ENCODE peak calls at places on chromosomes 5 and 9, in ten cellular contexts. One of them, this sample, is unnamed.

GRCh38 chr9:69172895-69173294 is 1.2 kb upstream of the TJP2 start:
- DNase-seq in A673: no peak
- DNase-seq in kidney: no peak
- DNase-seq in tibial artery: no peak
- DNase-seq in CD8-positive, alpha-beta T cell: no peak
- DNase-seq in stomach: no peak
- DNase-seq in bronchial epithelial cell: peak; percentile 79
- DNase-seq in uterus: no peak
- DNase-seq in body of pancreas: no peak
- DNase-seq in suprapubic skin: no peak
- DNase-seq in this sample: no peak

GRCh38 chr5:151258771-151259170 is 5.8 kb downstream of the GM2A start:
- DNase-seq in A673: no peak
- DNase-seq in kidney: no peak
- DNase-seq in tibial artery: no peak
- DNase-seq in CD8-positive, alpha-beta T cell: no peak
- DNase-seq in stomach: no peak
- DNase-seq in bronchial epithelial cell: no peak
- DNase-seq in uterus: no peak
- DNase-seq in body of pancreas: no peak
- DNase-seq in suprapubic skin: peak; percentile 55
- DNase-seq in this sample: no peak

GRCh38 chr5:163460562-163461176 is at the start of gene HMMR:
- DNase-seq in A673: peak; percentile 55
- DNase-seq in kidney: no peak
- DNase-seq in tibial artery: no peak
- DNase-seq in CD8-positive, alpha-beta T cell: no peak
- DNase-seq in stomach: no peak
- DNase-seq in bronchial epithelial cell: peak; percentile 31
- DNase-seq in uterus: no peak
- DNase-seq in body of pancreas: no peak
- DNase-seq in suprapubic skin: no peak
- DNase-seq in this sample: no peak

GRCh38 chr5:75603421-75603820 is 7.8 kb upstream of the ANKDD1B start:
- DNase-seq in A673: no peak
- DNase-seq in kidney: no peak
- DNase-seq in tibial artery: no peak
- DNase-seq in CD8-positive, alpha-beta T cell: no peak
- DNase-seq in stomach: no peak
- DNase-seq in bronchial epithelial cell: peak; percentile 80
- DNase-seq in uterus: no peak
- DNase-seq in body of pancreas: no peak
- DNase-seq in suprapubic skin: no peak
- DNase-seq in this sample: no peak

GRCh38 chr9:15735083-15735974 is 182.5 kb downstream of the CCDC171 start:
- DNase-seq in A673: peak; percentile 34
- DNase-seq in kidney: no peak
- DNase-seq in tibial artery: no peak
- DNase-seq in CD8-positive, alpha-beta T cell: no peak
- DNase-seq in stomach: no peak
- DNase-seq in bronchial epithelial cell: peak; percentile 94
- DNase-seq in uterus: no peak
- DNase-seq in body of pancreas: no peak
- DNase-seq in suprapubic skin: no peak
- DNase-seq in this sample: no peak

GRCh38 chr9:105976257-105976656 is 281.9 kb downstream of the TMEM38B start:
- DNase-seq in A673: no peak
- DNase-seq in kidney: no peak
- DNase-seq in tibial artery: no peak
- DNase-seq in CD8-positive, alpha-beta T cell: no peak
- DNase-seq in stomach: no peak
- DNase-seq in bronchial epithelial cell: no peak
- DNase-seq in uterus: no peak
- DNase-seq in body of pancreas: no peak
- DNase-seq in suprapubic skin: no peak
- DNase-seq in this sample: no peak

GRCh38 chr5:1536298-1537165 is 12.8 kb upstream of the LPCAT1 start:
- DNase-seq in A673: no peak
- DNase-seq in kidney: no peak
- DNase-seq in tibial artery: peak; percentile 60
- DNase-seq in CD8-positive, alpha-beta T cell: peak; percentile 52
- DNase-seq in stomach: peak; percentile 34
- DNase-seq in bronchial epithelial cell: no peak
- DNase-seq in uterus: peak; percentile 18
- DNase-seq in body of pancreas: no peak
- DNase-seq in suprapubic skin: no peak
- DNase-seq in this sample: peak; percentile 48

GRCh38 chr5:136811086-136811485 is 445.7 kb upstream of the TRPC7 start:
- DNase-seq in A673: no peak
- DNase-seq in kidney: no peak
- DNase-seq in tibial artery: no peak
- DNase-seq in CD8-positive, alpha-beta T cell: no peak
- DNase-seq in stomach: no peak
- DNase-seq in bronchial epithelial cell: no peak
- DNase-seq in uterus: no peak
- DNase-seq in body of pancreas: no peak
- DNase-seq in suprapubic skin: no peak
- DNase-seq in this sample: no peak

GRCh38 chr9:122127396-122127798 is 32.2 kb downstream of the NDUFA8 start:
- DNase-seq in A673: no peak
- DNase-seq in kidney: no peak
- DNase-seq in tibial artery: peak; percentile 55
- DNase-seq in CD8-positive, alpha-beta T cell: no peak
- DNase-seq in stomach: no peak
- DNase-seq in bronchial epithelial cell: no peak
- DNase-seq in uterus: no peak
- DNase-seq in body of pancreas: no peak
- DNase-seq in suprapubic skin: no peak
- DNase-seq in this sample: no peak

GRCh38 chr9:137639303-137640051 is 20.7 kb downstream of the EHMT1 start:
- DNase-seq in A673: no peak
- DNase-seq in kidney: no peak
- DNase-seq in tibial artery: peak; percentile 6
- DNase-seq in CD8-positive, alpha-beta T cell: no peak
- DNase-seq in stomach: no peak
- DNase-seq in bronchial epithelial cell: no peak
- DNase-seq in uterus: no peak
- DNase-seq in body of pancreas: no peak
- DNase-seq in suprapubic skin: no peak
- DNase-seq in this sample: no peak

GRCh38 chr5:142313275-142313674 is 11.5 kb downstream of the SPRY4 start:
- DNase-seq in A673: no peak
- DNase-seq in kidney: no peak
- DNase-seq in tibial artery: no peak
- DNase-seq in CD8-positive, alpha-beta T cell: no peak
- DNase-seq in stomach: no peak
- DNase-seq in bronchial epithelial cell: no peak
- DNase-seq in uterus: no peak
- DNase-seq in body of pancreas: no peak
- DNase-seq in suprapubic skin: no peak
- DNase-seq in this sample: no peak

GRCh38 chr9:77418226-77418625 is 229.9 kb downstream of the GNA14 start:
- DNase-seq in A673: no peak
- DNase-seq in kidney: no peak
- DNase-seq in tibial artery: no peak
- DNase-seq in CD8-positive, alpha-beta T cell: no peak
- DNase-seq in stomach: no peak
- DNase-seq in bronchial epithelial cell: no peak
- DNase-seq in uterus: no peak
- DNase-seq in body of pancreas: no peak
- DNase-seq in suprapubic skin: no peak
- DNase-seq in this sample: no peak

GRCh38 chr5:112106878-112107277 is 312.2 kb downstream of the EPB41L4A start:
- DNase-seq in A673: no peak
- DNase-seq in kidney: no peak
- DNase-seq in tibial artery: no peak
- DNase-seq in CD8-positive, alpha-beta T cell: no peak
- DNase-seq in stomach: no peak
- DNase-seq in bronchial epithelial cell: peak; percentile 52
- DNase-seq in uterus: no peak
- DNase-seq in body of pancreas: no peak
- DNase-seq in suprapubic skin: no peak
- DNase-seq in this sample: no peak

GRCh38 chr5:112113565-112113964 is 305.5 kb downstream of the EPB41L4A start:
- DNase-seq in A673: no peak
- DNase-seq in kidney: no peak
- DNase-seq in tibial artery: no peak
- DNase-seq in CD8-positive, alpha-beta T cell: no peak
- DNase-seq in stomach: no peak
- DNase-seq in bronchial epithelial cell: no peak
- DNase-seq in uterus: no peak
- DNase-seq in body of pancreas: no peak
- DNase-seq in suprapubic skin: no peak
- DNase-seq in this sample: no peak

GRCh38 chr5:112109331-112109993 is 309.6 kb downstream of the EPB41L4A start:
- DNase-seq in A673: peak; percentile 3
- DNase-seq in kidney: no peak
- DNase-seq in tibial artery: no peak
- DNase-seq in CD8-positive, alpha-beta T cell: no peak
- DNase-seq in stomach: peak; percentile 61
- DNase-seq in bronchial epithelial cell: peak; percentile 95
- DNase-seq in uterus: peak; percentile 45
- DNase-seq in body of pancreas: peak; percentile 75
- DNase-seq in suprapubic skin: no peak
- DNase-seq in this sample: no peak
- TF ChIP-seq CTCF in A673: no peak
- TF ChIP-seq CTCF in kidney: no peak
- TF ChIP-seq CTCF in tibial artery: no peak
- TF ChIP-seq CTCF in CD8-positive, alpha-beta T cell: no peak
- TF ChIP-seq CTCF in stomach: no peak
- TF ChIP-seq CTCF in bronchial epithelial cell: no peak
- TF ChIP-seq CTCF in uterus: no peak
- TF ChIP-seq CTCF in body of pancreas: no peak
- TF ChIP-seq CTCF in suprapubic skin: no peak
- TF ChIP-seq CTCF in this sample: no peak

DNA sequence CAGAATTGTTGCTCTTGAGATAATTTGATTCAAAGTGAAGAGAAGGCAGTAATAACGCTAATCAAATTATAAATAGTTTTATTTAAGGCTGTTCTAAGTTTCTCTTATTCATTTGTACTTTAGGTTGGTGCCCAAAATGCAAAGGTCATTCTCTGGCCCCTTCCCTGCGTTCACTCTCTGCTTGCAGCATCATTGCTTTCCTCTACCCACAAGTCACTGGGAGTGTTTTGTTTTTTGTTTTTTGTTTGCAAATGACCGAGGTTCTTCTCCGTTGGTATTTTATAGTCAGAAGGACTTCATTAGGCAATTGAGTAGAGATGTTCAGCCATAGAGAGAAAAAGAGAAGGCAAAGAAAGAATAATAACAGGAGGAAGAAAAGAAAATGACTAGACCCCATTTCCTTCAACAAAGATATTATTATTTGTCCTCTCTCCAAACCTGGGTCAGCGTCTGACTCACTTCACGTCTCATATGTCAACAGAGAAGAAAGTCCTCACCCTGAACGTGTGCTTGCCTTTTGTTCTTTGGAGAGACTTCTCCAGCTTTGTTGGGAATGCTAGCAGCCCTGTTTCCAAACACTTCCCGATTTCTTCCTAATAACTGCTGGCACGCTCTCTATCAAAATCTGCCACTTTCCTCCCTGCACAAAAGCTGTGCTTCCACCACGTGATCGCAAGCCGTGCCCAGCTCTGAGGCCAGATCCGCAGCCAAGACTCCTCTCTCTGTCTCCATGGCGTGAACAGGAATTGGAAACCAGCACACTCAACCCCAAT is 119.8 kb downstream of the EBF1 start:
- DNase-seq in A673: peak; percentile 21
- DNase-seq in kidney: peak; percentile 68
- DNase-seq in tibial artery: peak; percentile 87
- DNase-seq in CD8-positive, alpha-beta T cell: no peak
- DNase-seq in stomach: peak; percentile 44
- DNase-seq in bronchial epithelial cell: peak; percentile 47
- DNase-seq in uterus: peak; percentile 57
- DNase-seq in body of pancreas: peak; percentile 34
- DNase-seq in suprapubic skin: peak; percentile 82
- DNase-seq in this sample: no peak
- H3K4me3 ChIP-seq in A673: peak overlapping the region; percentile 4
- H3K4me3 ChIP-seq in kidney: peak overlapping the region; percentile 54
- H3K4me3 ChIP-seq in tibial artery: peak overlapping the region; percentile 33
- H3K4me3 ChIP-seq in CD8-positive, alpha-beta T cell: no peak overlapping the region
- H3K4me3 ChIP-seq in stomach: peak overlapping the region; percentile 26
- H3K4me3 ChIP-seq in bronchial epithelial cell: peak overlapping the region; percentile 18
- H3K4me3 ChIP-seq in uterus: peak overlapping the region; percentile 24
- H3K4me3 ChIP-seq in body of pancreas: no peak overlapping the region
- H3K4me3 ChIP-seq in suprapubic skin: peak overlapping the region; percentile 27
- H3K4me3 ChIP-seq in this sample: no peak overlapping the region

DNA sequence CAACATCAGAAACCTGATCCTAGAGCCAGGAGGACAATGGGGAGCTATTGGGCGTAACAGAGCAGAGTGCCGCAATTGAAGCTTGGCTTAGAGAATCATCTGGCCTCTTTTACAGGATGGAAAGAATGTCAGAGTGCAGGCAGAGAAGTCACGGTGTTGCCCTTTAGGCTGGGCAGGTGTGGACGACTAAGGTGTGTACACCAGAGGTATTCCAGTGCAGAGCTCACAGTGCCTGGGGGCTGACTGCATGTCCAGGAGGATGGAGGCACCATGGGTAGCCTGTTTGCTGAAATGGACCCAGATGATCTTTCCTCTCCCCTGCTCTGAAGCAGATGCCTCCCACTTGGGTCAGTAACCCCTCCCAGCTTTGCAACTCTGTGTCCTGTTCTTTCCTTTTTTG is 48.9 kb upstream of the TBC1D2 start:
- DNase-seq in A673: no peak
- DNase-seq in kidney: peak; percentile 4
- DNase-seq in tibial artery: no peak
- DNase-seq in CD8-positive, alpha-beta T cell: no peak
- DNase-seq in stomach: no peak
- DNase-seq in bronchial epithelial cell: no peak
- DNase-seq in uterus: no peak
- DNase-seq in body of pancreas: no peak
- DNase-seq in suprapubic skin: no peak
- DNase-seq in this sample: no peak
- H3K36me3 ChIP-seq in A673: no peaks in the 10 kb centered on the region
- H3K36me3 ChIP-seq in kidney: no peaks in the 10 kb centered on the region
- H3K36me3 ChIP-seq in tibial artery: no peaks in the 10 kb centered on the region
- H3K36me3 ChIP-seq in CD8-positive, alpha-beta T cell: no peaks in the 10 kb centered on the region
- H3K36me3 ChIP-seq in stomach: no peaks in the 10 kb centered on the region
- H3K36me3 ChIP-seq in bronchial epithelial cell: no peaks in the 10 kb centered on the region
- H3K36me3 ChIP-seq in uterus: no peaks in the 10 kb centered on the region
- H3K36me3 ChIP-seq in body of pancreas: no peaks in the 10 kb centered on the region
- H3K36me3 ChIP-seq in suprapubic skin: no peaks in the 10 kb centered on the region
- H3K36me3 ChIP-seq in this sample: no peaks in the 10 kb centered on the region

DNA sequence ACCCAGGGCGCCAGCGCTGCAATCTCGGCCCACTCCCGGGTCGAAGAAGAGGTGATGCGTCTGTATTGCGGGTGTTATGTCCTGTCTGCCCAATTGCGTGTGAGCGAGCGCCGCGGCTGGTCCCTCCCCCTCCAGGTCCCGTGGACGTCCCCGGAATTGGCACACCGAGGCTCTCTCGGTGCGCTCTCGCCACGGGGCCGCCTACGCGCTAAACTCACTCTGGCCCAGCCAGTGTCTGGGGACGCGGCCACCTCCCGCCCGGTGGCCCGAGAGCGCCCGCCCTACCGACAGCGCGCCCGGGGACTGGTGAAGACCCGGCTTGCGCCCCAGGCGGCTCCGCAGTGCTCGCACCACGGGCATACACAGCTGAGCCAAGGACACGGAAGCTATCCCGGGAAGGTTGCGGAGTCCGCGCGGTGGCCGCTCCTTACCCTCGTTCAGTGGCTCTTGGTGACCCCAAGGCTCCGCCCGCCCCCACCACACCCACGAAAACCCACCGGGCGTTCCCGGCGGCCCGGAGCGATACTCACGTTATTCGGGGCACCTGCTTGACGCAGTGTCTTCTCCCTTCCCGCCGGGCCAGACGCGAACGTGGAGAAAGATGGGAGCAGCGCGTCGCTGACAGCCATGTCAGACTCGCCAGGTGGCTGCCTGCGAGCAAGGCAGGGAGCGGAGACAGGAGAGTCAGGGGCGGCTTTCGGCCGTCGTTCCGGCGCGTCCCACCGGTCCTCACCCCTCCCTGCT is 997 bp downstream of the KLF4 start:
- DNase-seq in A673: no peak
- DNase-seq in kidney: peak; percentile 92
- DNase-seq in tibial artery: peak; percentile 95
- DNase-seq in CD8-positive, alpha-beta T cell: no peak
- DNase-seq in stomach: peak; percentile 56
- DNase-seq in bronchial epithelial cell: peak; percentile 37
- DNase-seq in uterus: peak; percentile 74
- DNase-seq in body of pancreas: peak; percentile 64
- DNase-seq in suprapubic skin: peak; percentile 89
- DNase-seq in this sample: peak; percentile 44
- TF ChIP-seq CTCF in A673: no peak
- TF ChIP-seq CTCF in kidney: no peak
- TF ChIP-seq CTCF in tibial artery: no peak
- TF ChIP-seq CTCF in CD8-positive, alpha-beta T cell: no peak
- TF ChIP-seq CTCF in stomach: no peak
- TF ChIP-seq CTCF in bronchial epithelial cell: no peak
- TF ChIP-seq CTCF in uterus: no peak
- TF ChIP-seq CTCF in body of pancreas: no peak
- TF ChIP-seq CTCF in suprapubic skin: no peak
- TF ChIP-seq CTCF in this sample: no peak